ENCODE peak calls at places on chromosome 15, in five cellular contexts. H is PC-3, Q is A673, Y is GM23248, S is HCT116. O is an unnamed sample.

GRCh38 chr15:81612631-81613030 is 238.6 kb upstream of the TMC3 start:
- DNase-seq in Q (no peak), H (no peak), S (no peak), Y (no peak), O (no peak)

GRCh38 chr15:94061041-94061440 is 170.3 kb upstream of the MCTP2 start:
- DNase-seq in Y (peak; percentile 74), Q (no peak), H (peak; percentile 43), S (no peak), O (no peak)

GRCh38 chr15:48596841-48597240 is 48.7 kb downstream of the FBN1 start:
- DNase-seq in H (no peak), S (no peak), Q (no peak), Y (no peak), O (no peak)

GRCh38 chr15:37109952-37110630 is 9.7 kb upstream of the MEIS2 start:
- DNase-seq in Q (peak; percentile 15), H (no peak), Y (peak; percentile 61), S (no peak), O (no peak)

GRCh38 chr15:74902295-74903075 is 4.2 kb downstream of the FAM219B start:
- DNase-seq in H (no peak), Q (no peak), S (no peak), Y (no peak), O (no peak)

GRCh38 chr15:68054658-68055223 is 626 bp downstream of the PIAS1 start:
- DNase-seq in Q (peak; percentile 83), S (no peak), H (no peak), Y (peak; percentile 69), O (peak; percentile 85)

GRCh38 chr15:71448688-71449114 is 333.4 kb downstream of the THSD4 start:
- DNase-seq in Q (peak; percentile 71), H (peak; percentile 90), S (peak; percentile 56), Y (peak; percentile 64), O (peak; percentile 78)

GRCh38 chr15:90934949-90935751 is at the start of gene UNC45A:
- DNase-seq in Y (peak; percentile 93), Q (peak; percentile 94), H (peak; percentile 94), S (peak; percentile 76), O (peak; percentile 96)

GRCh38 chr15:94287794-94288246 is 56.5 kb downstream of the MCTP2 start:
- DNase-seq in Q (no peak), H (no peak), Y (no peak), S (no peak), O (no peak)

GRCh38 chr15:33834892-33835730 is 133.2 kb upstream of the CHRM5 start:
- DNase-seq in H (no peak), Y (peak; percentile 9), S (no peak), Q (no peak), O (peak; percentile 26)

GRCh38 chr15:69730281-69731235 is 277.9 kb downstream of the RPLP1 start:
- DNase-seq in H (peak; percentile 51), Q (no peak), S (no peak), Y (no peak), O (no peak)

GRCh38 chr15:30990036-30990435 is 1.4 kb downstream of the MTMR10 start:
- DNase-seq in S (no peak), H (no peak), Y (peak; percentile 19), Q (peak; percentile 32), O (no peak)

GRCh38 chr15:31427411-31427810 is 100.8 kb downstream of the KLF13 start:
- DNase-seq in S (no peak), H (no peak), Y (peak; percentile 55), Q (no peak), O (no peak)

GRCh38 chr15:91889143-91889815 is 35.8 kb downstream of the SLCO3A1 start:
- DNase-seq in S (no peak), Y (no peak), Q (no peak), H (no peak), O (no peak)

GRCh38 chr15:87755226-87755625 is 501.3 kb downstream of the NTRK3 start:
- DNase-seq in Q (no peak), Y (peak; percentile 39), S (no peak), H (peak; percentile 35), O (no peak)

GRCh38 chr15:93312891-93313486 is 224.0 kb upstream of the RGMA start:
- DNase-seq in H (no peak), Y (no peak), Q (no peak), S (no peak), O (no peak)

GRCh38 chr15:75227663-75228280 is 26.1 kb downstream of the C15orf39 start:
- DNase-seq in Y (no peak), H (no peak), S (no peak), Q (no peak), O (no peak)

GRCh38 chr15:89400121-89400996 is 65.7 kb upstream of the POLG start:
- DNase-seq in H (no peak), Q (peak; percentile 41), S (no peak), Y (no peak), O (no peak)

GRCh38 chr15:100113351-100114075 is 228.3 kb downstream of the ADAMTS17 start:
- DNase-seq in Q (no peak), S (no peak), Y (no peak), H (no peak), O (no peak)

GRCh38 chr15:54109014-54109413 is 130.8 kb downstream of the UNC13C start:
- DNase-seq in H (no peak), Q (no peak), Y (no peak), S (no peak), O (no peak)

GRCh38 chr15:43383070-43383469 is 12.2 kb downstream of the TUBGCP4 start:
- DNase-seq in Q (no peak), S (no peak), H (no peak), Y (peak; percentile 31), O (no peak)

GRCh38 chr15:45634442-45635190 is at the start of gene SQOR:
- DNase-seq in S (peak; percentile 73), Y (peak; percentile 79), H (peak; percentile 85), Q (peak; percentile 37), O (peak; percentile 85)

GRCh38 chr15:60081976-60082375 is 77.9 kb downstream of the FOXB1 start:
- DNase-seq in S (no peak), Y (no peak), Q (no peak), H (no peak), O (no peak)

GRCh38 chr15:64713592-64713991 is 61.8 kb downstream of the RBPMS2 start:
- DNase-seq in S (no peak), H (no peak), Y (no peak), Q (no peak), O (no peak)

GRCh38 chr15:64716452-64716851 is 58.9 kb downstream of the RBPMS2 start:
- DNase-seq in Y (no peak), S (no peak), H (no peak), Q (no peak), O (no peak)

GRCh38 chr15:64720188-64720587 is 55.2 kb downstream of the RBPMS2 start:
- DNase-seq in Q (no peak), S (no peak), H (no peak), Y (no peak), O (no peak)

GRCh38 chr15:64717735-64718495 is 57.5 kb downstream of the RBPMS2 start:
- DNase-seq in Q (no peak), H (no peak), S (no peak), Y (no peak), O (no peak)

GRCh38 chr15:64717130-64717529 is 58.3 kb downstream of the RBPMS2 start:
- DNase-seq in Q (no peak), S (no peak), H (no peak), Y (no peak), O (no peak)
- H3K36me3 ChIP-seq in Q (no peaks in the 10 kb centered on the region), S (no peaks in the 10 kb centered on the region), H (no peaks in the 10 kb centered on the region), Y (no peaks in the 10 kb centered on the region), O (no peaks in the 10 kb centered on the region)

DNA sequence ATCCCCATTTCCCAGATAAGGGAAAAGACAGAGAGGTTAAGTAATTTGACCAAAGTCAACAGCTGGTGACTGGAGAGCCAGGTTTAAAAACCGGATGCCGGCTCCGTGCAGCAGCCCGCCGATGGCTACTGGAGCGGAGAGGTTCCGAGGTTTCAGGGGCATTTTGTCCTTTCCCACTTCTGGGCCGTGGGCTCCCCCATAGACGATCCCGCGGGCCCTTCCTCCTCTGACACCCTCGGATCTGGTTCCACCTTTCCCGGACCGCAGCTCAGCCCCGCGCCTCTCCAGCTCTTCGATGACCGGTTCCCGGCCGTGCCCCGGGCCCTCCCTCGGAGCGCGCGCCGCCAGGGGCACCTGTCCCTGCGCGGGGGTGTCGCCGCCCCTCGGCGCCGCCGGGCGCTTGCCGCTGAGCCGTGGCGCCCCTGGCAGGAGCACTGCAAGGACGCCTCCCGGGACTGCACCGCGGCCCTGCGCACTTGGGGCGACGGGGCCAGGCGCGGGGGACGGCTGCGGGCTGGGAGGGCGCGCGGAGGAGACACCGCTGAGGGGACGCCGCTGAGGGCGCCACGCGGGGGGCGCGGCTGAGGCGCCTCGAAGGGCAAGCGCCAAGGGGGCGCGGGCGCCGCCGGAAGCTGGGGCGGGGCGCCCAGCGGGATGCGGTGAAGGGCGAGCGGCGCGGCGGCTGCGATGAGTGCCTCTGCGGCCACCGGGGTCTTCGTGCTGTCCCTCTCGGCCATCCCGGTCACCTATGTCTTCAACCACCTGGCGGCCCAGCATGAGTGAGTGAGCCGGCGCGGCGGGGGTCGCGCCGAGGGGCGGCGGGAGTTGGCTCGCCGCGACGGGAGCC is at the start of gene TM6SF1:
- DNase-seq in H (no peak), S (no peak), Q (no peak), Y (peak; percentile 21), O (peak; percentile 26)
- TF ChIP-seq EZH2 in H (no peak), S (no peak), Q (no peak), Y (no peak), O (peak; percentile 67)

GRCh38 chr15:96411056-96412031 is 80.8 kb downstream of the NR2F2 start:
- DNase-seq in Y (no peak), H (no peak), S (no peak), Q (no peak), O (no peak)

GRCh38 chr15:96408591-96409183 is 78.2 kb downstream of the NR2F2 start:
- DNase-seq in S (no peak), H (no peak), Y (peak; percentile 41), Q (no peak), O (no peak)

GRCh38 chr15:96410175-96411055 is 79.9 kb downstream of the NR2F2 start:
- DNase-seq in Y (peak; percentile 17), Q (no peak), H (no peak), S (no peak), O (no peak)

GRCh38 chr15:96407482-96407881 is 77.0 kb downstream of the NR2F2 start:
- DNase-seq in H (no peak), Q (no peak), S (no peak), Y (no peak), O (no peak)

DNA sequence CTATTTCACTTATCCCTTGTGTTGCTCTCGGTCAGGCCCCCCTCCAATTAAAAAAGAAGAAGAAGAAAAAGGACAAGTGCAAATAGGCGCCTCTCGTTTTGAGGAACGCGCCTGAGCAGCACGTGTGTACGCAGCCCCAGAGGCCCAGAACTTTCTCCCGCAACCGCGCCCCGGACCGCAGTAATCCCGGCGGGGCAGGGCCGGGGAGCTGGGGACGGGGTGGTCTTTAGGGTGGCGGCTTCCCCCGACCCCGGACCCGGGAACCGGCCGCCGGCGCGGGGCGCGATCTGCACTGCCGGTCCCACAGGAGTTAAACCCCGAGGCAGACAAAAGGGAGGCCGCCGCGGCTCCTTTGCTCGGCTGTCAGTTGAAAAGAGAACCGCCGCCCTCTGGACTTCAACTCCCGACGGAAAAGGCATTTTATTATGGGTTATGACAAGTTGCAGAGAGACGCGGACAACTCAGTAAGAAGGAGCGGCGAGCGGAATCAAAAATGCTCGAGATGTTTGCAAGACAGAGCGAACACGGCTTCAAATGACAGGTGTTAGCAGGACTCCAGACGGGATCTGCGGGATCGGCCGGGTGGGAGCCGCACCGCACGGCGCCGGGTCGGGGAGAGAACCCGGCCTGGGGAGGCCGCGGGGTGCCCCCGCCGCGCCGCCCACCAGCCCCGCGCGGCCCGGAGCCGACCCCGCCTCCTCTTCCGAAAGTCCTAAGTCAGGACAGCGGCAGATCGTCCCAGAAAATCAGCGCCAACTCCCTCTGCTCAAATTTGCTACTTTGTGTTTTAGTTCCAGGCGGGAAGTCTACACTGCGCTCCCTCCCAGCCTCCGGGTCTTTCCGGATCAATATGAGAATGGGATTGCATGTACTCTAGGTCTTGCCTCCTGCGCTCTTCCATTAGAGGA is 79.0 kb downstream of the NR2F2 start:
- DNase-seq in S (no peak), H (no peak), Q (no peak), Y (peak; percentile 42), O (peak; percentile 37)
- H3K4me3 ChIP-seq in S (no peak overlapping the region), H (no peak overlapping the region), Q (peak overlapping the region; percentile 28), Y (peak overlapping the region; percentile 51), O (peak overlapping the region; percentile 34)

GRCh38 chr15:40014390-40014789 is 24.6 kb downstream of the SRP14 start:
- DNase-seq in H (no peak), S (no peak), Y (no peak), Q (no peak), O (no peak)
- H3K36me3 ChIP-seq in H (peaks cover 81% of the 10 kb centered on the region), S (peaks cover 19% of the 10 kb centered on the region), Y (peaks cover 57% of the 10 kb centered on the region), Q (peaks cover 40% of the 10 kb centered on the region), O (peaks cover 3% of the 10 kb centered on the region)